ENCODE peak calls at places on chromosomes 16 and 17, in four cellular contexts. R is A549, G is right lobe of liver, J is coronary artery. P is an unnamed sample.

GRCh38 chr17:35605753-35606152 is 18.6 kb downstream of the AP2B1 start:
- DNase-seq in R (no peak), G (no peak), J (no peak), P (no peak)

GRCh38 chr16:67857547-67858233 is 10.2 kb upstream of the CENPT start:
- DNase-seq in R (peak), G (peak), J (peak), P (no peak)

GRCh38 chr16:26665166-26665939 is 401.4 kb upstream of the C16orf82 start:
- DNase-seq in R (no peak), G (no peak), J (no peak), P (peak)

GRCh38 chr17:66335797-66336196 is 33.4 kb downstream of the PRKCA start:
- DNase-seq in R (no peak), G (no peak), J (no peak), P (no peak)

GRCh38 chr17:36542755-36543154 is 2.0 kb upstream of the GGNBP2 start:
- DNase-seq in R (no peak), G (no peak), J (no peak), P (no peak)

GRCh38 chr16:566475-567361 is at the start of gene NHLRC4:
- DNase-seq in R (no peak), G (peak), J (no peak), P (peak)

GRCh38 chr16:1745900-1746692 is 25.2 kb downstream of the NME3 start:
- DNase-seq in R (no peak), G (no peak), J (no peak), P (no peak)

GRCh38 chr17:76139801-76140660 is 1.0 kb downstream of the FOXJ1 start:
- DNase-seq in R (no peak), G (peak), J (no peak), P (no peak)

GRCh38 chr16:31333686-31334649 is 21.0 kb upstream of the ITGAX start:
- DNase-seq in R (peak), G (no peak), J (no peak), P (peak)

GRCh38 chr17:19248923-19249574 is 11.9 kb downstream of the EPN2 start:
- DNase-seq in R (no peak), G (no peak), J (no peak), P (no peak)

GRCh38 chr17:13118311-13118710 is 100.5 kb upstream of the ELAC2 start:
- DNase-seq in R (no peak), G (no peak), J (no peak), P (no peak)

GRCh38 chr16:84379731-84380369 is 11.5 kb downstream of the ATP2C2 start:
- DNase-seq in R (no peak), G (no peak), J (no peak), P (no peak)

GRCh38 chr16:79528281-79528680 is 72.3 kb downstream of the MAF start:
- DNase-seq in R (no peak), G (no peak), J (no peak), P (no peak)

GRCh38 chr16:72952404-72953301 is 95.3 kb downstream of the ZFHX3 start:
- DNase-seq in R (no peak), G (no peak), J (no peak), P (no peak)

GRCh38 chr17:46978489-46979022 is 497 bp downstream of the RPRML start:
- DNase-seq in R (no peak), G (no peak), J (no peak), P (peak)

GRCh38 chr17:46977750-46978488 is 1.1 kb downstream of the RPRML start:
- DNase-seq in R (no peak), G (no peak), J (no peak), P (peak)

GRCh38 chr17:46975287-46975686 is 3.8 kb downstream of the RPRML start:
- DNase-seq in R (no peak), G (no peak), J (no peak), P (no peak)

GRCh38 chr17:46977348-46977747 is 1.7 kb downstream of the RPRML start:
- DNase-seq in R (peak), G (no peak), J (no peak), P (peak)

GRCh38 chr17:46976626-46977270 is 2.3 kb downstream of the RPRML start:
- DNase-seq in R (no peak), G (no peak), J (no peak), P (peak)
- H3K4me3 ChIP-seq in R (no peak), G (no peak), J (no peak), P (no peak)

GRCh38 chr17:55320594-55321506 is 56.1 kb downstream of the HLF start:
- DNase-seq in R (no peak), G (no peak), J (no peak), P (no peak)

GRCh38 chr17:55323518-55324295 is 58.9 kb downstream of the HLF start:
- DNase-seq in R (no peak), G (no peak), J (no peak), P (no peak)

GRCh38 chr17:55319933-55320593 is 55.3 kb downstream of the HLF start:
- DNase-seq in R (no peak), G (no peak), J (no peak), P (no peak)

GRCh38 chr17:55322451-55322985 is 57.8 kb downstream of the HLF start:
- DNase-seq in R (no peak), G (no peak), J (no peak), P (no peak)

DNA sequence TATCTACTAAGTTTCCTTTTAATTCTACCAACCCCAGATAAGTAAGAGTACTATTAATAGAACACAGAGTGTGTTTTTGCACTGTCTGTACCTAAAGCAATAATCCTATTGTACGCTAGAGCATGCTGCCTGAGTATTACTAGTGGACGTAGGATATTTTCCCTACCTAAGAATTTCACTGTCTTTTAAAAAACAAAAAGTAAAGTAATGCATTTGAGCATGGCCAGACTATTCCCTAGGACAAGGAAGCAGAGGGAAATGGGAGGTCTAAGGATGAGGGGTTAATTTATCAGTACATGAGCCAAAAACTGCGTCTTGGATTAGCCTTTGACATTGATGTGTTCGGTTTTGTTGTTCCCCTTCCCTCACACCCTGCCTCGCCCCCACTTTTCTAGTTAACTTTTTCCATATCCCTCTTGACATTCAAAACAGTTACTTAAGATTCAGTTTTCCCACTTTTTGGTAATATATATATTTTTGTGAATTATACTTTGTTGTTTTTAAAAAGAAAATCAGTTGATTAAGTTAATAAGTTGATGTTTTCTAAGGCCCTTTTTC is 56.8 kb downstream of the HLF start:
- DNase-seq in R (no peak), G (no peak), J (no peak), P (no peak)
- H3K4me3 ChIP-seq in R (no peak), G (no peak), J (no peak), P (no peak)

DNA sequence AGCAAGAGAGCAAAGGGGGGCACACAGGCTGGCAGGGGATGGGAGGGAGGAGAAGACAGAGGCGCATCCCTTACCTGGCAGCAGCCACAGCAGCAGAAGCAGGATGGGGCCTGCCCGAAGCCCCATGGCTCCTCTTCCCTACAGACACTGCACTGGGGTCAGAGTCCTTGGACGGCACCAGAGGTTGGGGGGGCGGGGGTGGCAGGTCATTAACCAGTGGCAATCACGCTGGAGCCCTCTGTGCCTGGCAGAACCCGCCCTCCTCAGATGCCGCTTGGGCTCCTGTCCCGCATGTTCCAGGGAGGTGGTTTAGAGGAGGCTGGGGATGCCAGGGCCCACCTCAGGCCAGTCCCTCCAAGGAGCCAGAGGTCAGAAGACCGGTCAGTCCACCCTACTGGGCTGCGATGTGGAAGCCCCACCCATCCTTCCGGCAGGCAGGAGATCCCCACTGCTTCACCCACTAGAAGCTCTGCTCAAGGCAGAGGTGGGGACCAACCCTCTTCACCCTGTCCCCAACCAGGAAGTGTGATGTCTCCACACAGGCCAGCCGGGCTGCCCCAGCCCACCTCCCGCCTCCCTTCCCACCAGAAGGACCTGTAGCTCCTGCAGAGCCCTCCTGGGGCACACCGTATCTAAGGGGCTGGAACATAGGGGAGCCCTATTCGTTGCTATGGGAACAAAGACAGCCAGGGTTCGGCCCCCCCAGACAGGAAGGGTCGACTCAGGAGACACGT is 11.7 kb downstream of the ZG16B start:
- DNase-seq in R (no peak), G (no peak), J (no peak), P (no peak)
- H3K4me3 ChIP-seq in R (no peak), G (no peak), J (peak), P (no peak)

DNA sequence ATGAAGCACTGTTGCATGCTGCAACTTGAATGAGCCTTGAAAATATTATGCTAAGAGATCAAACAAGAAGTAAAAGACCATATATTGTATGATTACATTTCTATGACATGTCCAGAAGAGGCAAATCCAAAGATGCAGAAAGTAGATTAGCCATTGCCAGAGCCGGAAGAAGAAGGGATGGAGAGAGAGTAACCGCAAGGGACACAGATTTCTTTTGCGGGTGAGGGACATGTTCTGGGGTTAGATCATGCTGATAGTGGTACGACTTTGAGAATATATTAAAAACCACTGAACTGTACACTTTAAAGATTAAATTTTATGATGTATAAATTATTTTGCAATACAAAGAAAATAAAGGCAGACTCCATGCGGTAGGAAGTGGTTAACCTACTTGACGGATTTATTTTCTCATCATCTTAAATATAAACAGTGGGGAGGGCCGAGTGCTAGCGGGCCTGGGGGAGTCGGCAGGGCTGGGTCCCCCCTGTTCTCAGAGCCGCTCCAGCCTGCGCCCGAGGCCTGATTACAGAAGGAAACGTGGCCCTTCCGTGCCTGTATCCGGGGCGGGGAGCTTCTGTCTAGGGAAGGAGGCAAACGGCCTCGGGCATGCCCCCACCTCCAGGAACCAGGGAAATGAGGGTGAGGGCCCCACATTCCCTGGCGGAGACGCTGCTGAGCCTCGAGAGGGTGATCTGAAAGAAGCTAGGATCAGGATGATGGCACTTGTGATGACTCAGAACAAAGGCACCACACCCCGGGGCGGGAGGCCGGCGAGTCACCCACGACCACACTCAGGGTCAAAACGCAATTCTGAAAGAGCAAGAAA is 48.0 kb downstream of the SHCBP1 start:
- DNase-seq in R (peak), G (no peak), J (no peak), P (no peak)
- H3K4me3 ChIP-seq in R (no peak), G (no peak), J (no peak), P (no peak)

DNA sequence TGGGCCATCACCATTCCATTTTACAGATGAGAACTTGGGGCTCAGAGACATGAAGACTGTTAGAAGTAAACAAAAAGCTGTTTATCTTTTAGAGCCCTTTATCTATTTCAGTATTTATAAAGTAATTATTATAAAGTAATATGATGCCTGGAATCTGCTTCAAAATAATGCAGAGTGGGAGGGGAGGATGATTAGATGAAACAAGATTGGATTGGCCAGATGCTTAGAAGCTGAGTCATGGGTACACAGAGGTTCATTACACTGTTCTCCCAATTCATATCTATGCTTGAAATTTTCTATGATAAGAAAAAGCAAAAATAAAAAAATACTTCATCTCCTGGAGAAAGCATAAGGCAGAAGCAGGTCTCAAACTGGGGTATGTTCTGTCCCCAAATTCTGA is 29.4 kb downstream of the TOM1L2 start:
- DNase-seq in R (no peak), G (no peak), J (no peak), P (no peak)
- H3K4me3 ChIP-seq in R (no peak), G (no peak), J (peak), P (no peak)

GRCh38 chr16:4481526-4481925 is 5.3 kb downstream of the HMOX2 start:
- DNase-seq in R (no peak), G (no peak), J (no peak), P (no peak)

GRCh38 chr16:4481965-4482364 is 5.8 kb downstream of the HMOX2 start:
- DNase-seq in R (no peak), G (no peak), J (no peak), P (no peak)

GRCh38 chr16:4475880-4476790 is at the start of gene HMOX2:
- DNase-seq in R (peak), G (peak), J (peak), P (peak)

GRCh38 chr16:4474192-4474961 is at the start of gene NMRAL1:
- DNase-seq in R (peak), G (peak), J (peak), P (no peak)

GRCh38 chr16:4477966-4478365 is 1.8 kb downstream of the HMOX2 start:
- DNase-seq in R (no peak), G (no peak), J (no peak), P (no peak)
- H3K4me3 ChIP-seq in R (no peak), G (no peak), J (no peak), P (peak)